ENCODE peak calls at places on chromosome 6, in four cellular contexts. J, B, V and M are unnamed samples.

GRCh38 chr6:3654898-3655297 is 96.6 kb downstream of the PXDC1 start:
- DNase-seq in J (no peak), B (no peak), V (no peak), M (no peak)

GRCh38 chr6:25354078-25354940 is 75.1 kb downstream of the CARMIL1 start:
- DNase-seq in J (no peak), B (no peak), V (no peak), M (no peak)

GRCh38 chr6:122609881-122610689 is at the start of gene PKIB:
- DNase-seq in J (peak; percentile 68), B (no peak), V (peak; percentile 52), M (no peak)

GRCh38 chr6:36129889-36130671 is at the start of gene MAPK13:
- DNase-seq in J (peak; percentile 67), B (no peak), V (peak; percentile 42), M (no peak)

GRCh38 chr6:37589198-37589597 is 89.5 kb upstream of the CCDC167 start:
- DNase-seq in J (no peak), B (no peak), V (no peak), M (no peak)

GRCh38 chr6:42545226-42545773 is 18.5 kb upstream of the UBR2 start:
- DNase-seq in J (no peak), B (no peak), V (no peak), M (no peak)

GRCh38 chr6:33248643-33248931 is 23.1 kb downstream of the VPS52 start:
- DNase-seq in J (no peak), B (no peak), V (no peak), M (no peak)

GRCh38 chr6:100948381-100949133 is 67.4 kb upstream of the ASCC3 start:
- DNase-seq in J (no peak), B (no peak), V (no peak), M (no peak)

GRCh38 chr6:21003780-21004541 is 469.7 kb downstream of the CDKAL1 start:
- DNase-seq in J (peak; percentile 27), B (no peak), V (no peak), M (peak; percentile 27)

GRCh38 chr6:36949636-36950035 is 4.9 kb upstream of the PI16 start:
- DNase-seq in J (no peak), B (no peak), V (no peak), M (no peak)

GRCh38 chr6:158737710-158738615 is 81.2 kb downstream of the EZR start:
- DNase-seq in J (no peak), B (no peak), V (no peak), M (no peak)

GRCh38 chr6:11750682-11751081 is 27.9 kb downstream of the ADTRP start:
- DNase-seq in J (no peak), B (no peak), V (no peak), M (no peak)

GRCh38 chr6:32255212-32256153 is 31.6 kb upstream of the NOTCH4 start:
- DNase-seq in J (peak; percentile 62), B (peak; percentile 56), V (peak; percentile 68), M (no peak)

GRCh38 chr6:139647816-139648215 is 273.4 kb upstream of the CITED2 start:
- DNase-seq in J (no peak), B (no peak), V (no peak), M (no peak)

GRCh38 chr6:35703554-35703953 is 14.8 kb upstream of the FKBP5 start:
- DNase-seq in J (no peak), B (no peak), V (no peak), M (peak; percentile 26)

GRCh38 chr6:33172307-33173227 is 19.7 kb downstream of the COL11A2 start:
- DNase-seq in J (peak; percentile 78), B (no peak), V (no peak), M (peak; percentile 35)

GRCh38 chr6:1312444-1313363 is 806 bp downstream of the FOXQ1 start:
- DNase-seq in J (peak; percentile 50), B (no peak), V (peak; percentile 20), M (no peak)

GRCh38 chr6:141421378-141421777 is 711.3 kb upstream of the GJE1 start:
- DNase-seq in J (no peak), B (no peak), V (no peak), M (no peak)

GRCh38 chr6:30355281-30355680 is 10.3 kb downstream of the RPP21 start:
- DNase-seq in J (no peak), B (no peak), V (no peak), M (no peak)

GRCh38 chr6:108739496-108740330 is 108.5 kb upstream of the ARMC2 start:
- DNase-seq in J (no peak), B (no peak), V (no peak), M (no peak)

GRCh38 chr6:150959071-150959637 is 93.7 kb downstream of the MTHFD1L start:
- DNase-seq in J (no peak), B (no peak), V (no peak), M (no peak)

GRCh38 chr6:33433560-33434191 is 13.8 kb downstream of the SYNGAP1 start:
- DNase-seq in J (no peak), B (no peak), V (no peak), M (no peak)

GRCh38 chr6:32982084-32982701 is 13.8 kb downstream of the BRD2 start:
- DNase-seq in J (no peak), B (no peak), V (no peak), M (peak; percentile 52)

GRCh38 chr6:166825553-166826145 is 130.7 kb downstream of the RNASET2 start:
- DNase-seq in J (no peak), B (no peak), V (no peak), M (no peak)

GRCh38 chr6:36318690-36319435 is 17.8 kb downstream of the BNIP5 start:
- DNase-seq in J (no peak), B (no peak), V (no peak), M (no peak)